ENCODE peak calls at places on chromosomes 16 and 17, in seven cellular contexts. H is transverse colon, F is endothelial cell, M is mucosa of descending colon, A is prostate gland, U is neural progenitor cell, X is left lung. N is an unnamed sample.

GRCh38 chr17:47879028-47879585 is 16.9 kb upstream of the SP2 start:
- DNase-seq in M (no peak), H (no peak), F (no peak), U (no peak), X (no peak), A (no peak), N (no peak)

GRCh38 chr17:69414408-69415274 is at the start of gene MAP2K6:
- DNase-seq in U (peak; percentile 91), F (peak; percentile 71), H (peak; percentile 89), A (peak; percentile 75), X (peak; percentile 86), M (peak; percentile 89), N (no peak)

GRCh38 chr17:49553676-49554335 is 21.9 kb upstream of the NXPH3 start:
- DNase-seq in F (no peak), X (no peak), M (no peak), A (no peak), H (no peak), U (peak; percentile 1), N (no peak)

GRCh38 chr17:66834919-66835454 is at the start of gene CACNG5:
- DNase-seq in F (peak; percentile 30), M (no peak), A (no peak), U (peak; percentile 45), X (no peak), H (no peak), N (no peak)

GRCh38 chr17:9016941-9017552 is 4.3 kb upstream of the NTN1 start:
- DNase-seq in M (no peak), H (no peak), A (no peak), U (no peak), F (no peak), X (no peak), N (no peak)

GRCh38 chr16:27314161-27314723 is 468 bp downstream of the IL4R start:
- DNase-seq in X (peak; percentile 65), M (peak; percentile 70), U (no peak), H (peak; percentile 70), A (no peak), F (peak; percentile 15), N (peak; percentile 83)

GRCh38 chr16:25691519-25692091 is at the start of gene HS3ST4:
- DNase-seq in A (no peak), U (peak; percentile 88), F (peak; percentile 38), H (no peak), X (no peak), M (no peak), N (no peak)

GRCh38 chr17:75406222-75406615 is 741 bp upstream of the GRB2 start:
- DNase-seq in A (no peak), M (no peak), F (no peak), U (peak; percentile 28), X (no peak), H (no peak), N (no peak)

DNA sequence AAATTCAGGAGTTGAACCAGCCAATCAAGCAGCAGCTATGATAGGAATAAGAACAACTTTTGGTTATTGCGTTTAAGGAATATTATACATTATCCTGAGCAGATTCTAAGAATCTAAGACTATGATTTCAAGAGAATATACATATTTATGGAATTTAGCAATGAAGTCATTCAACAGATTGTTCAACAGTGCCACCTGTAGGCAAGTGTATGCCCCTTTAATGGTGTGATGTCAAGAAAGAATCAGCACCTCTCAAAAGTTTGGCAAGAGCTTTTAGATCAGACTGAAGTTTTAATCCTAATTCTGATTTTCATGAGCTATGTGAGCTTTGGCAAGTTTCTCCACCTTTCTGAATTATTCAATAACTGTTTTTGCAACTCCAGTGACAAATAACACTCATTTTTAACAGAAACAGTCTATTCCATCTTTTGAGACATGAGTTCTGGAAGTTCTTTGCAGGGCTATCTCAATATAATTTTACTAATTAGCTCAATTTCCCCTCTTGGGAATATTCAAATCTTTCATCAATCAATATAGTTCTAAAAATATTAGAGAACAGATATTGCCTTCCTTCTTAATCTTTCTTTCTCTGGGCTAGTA is 474.3 kb upstream of the TOM1L1 start:
- DNase-seq in U (peak; percentile 53), M (no peak), X (no peak), F (no peak), A (no peak), H (no peak), N (no peak)
- TF ChIP-seq CTCF in U (peak; percentile 75), M (no peak), X (no peak), F (peak; percentile 18), A (no peak), H (no peak), N (peak; percentile 60)

GRCh38 chr17:73941919-73942530 is 261.5 kb upstream of the RPL38 start:
- DNase-seq in A (no peak), M (no peak), H (no peak), U (no peak), X (no peak), F (no peak), N (peak; percentile 51)

GRCh38 chr17:73947281-73947975 is 256.1 kb upstream of the RPL38 start:
- DNase-seq in M (no peak), A (no peak), X (no peak), F (no peak), U (no peak), H (no peak), N (no peak)

GRCh38 chr17:73943416-73943770 is 260.1 kb upstream of the RPL38 start:
- DNase-seq in M (no peak), U (no peak), X (no peak), H (no peak), F (no peak), A (no peak), N (no peak)

GRCh38 chr17:73942668-73943415 is 260.6 kb upstream of the RPL38 start:
- DNase-seq in X (no peak), F (no peak), H (no peak), A (no peak), M (no peak), U (no peak), N (no peak)

GRCh38 chr17:73944366-73944765 is 259.1 kb upstream of the RPL38 start:
- DNase-seq in A (no peak), U (no peak), M (no peak), X (no peak), H (no peak), F (no peak), N (no peak)
- TF ChIP-seq CTCF in A (no peak), U (no peak), M (no peak), X (no peak), H (no peak), F (no peak), N (no peak)

GRCh38 chr17:45131294-45131615 is 1.1 kb downstream of the PLCD3 start:
- DNase-seq in M (no peak), X (no peak), U (no peak), H (no peak), A (no peak), F (no peak), N (no peak)
- TF ChIP-seq CTCF in M (no peak), X (no peak), U (no peak), H (no peak), A (no peak), F (no peak), N (no peak)

GRCh38 chr17:72344613-72345012 is 223.8 kb downstream of the SOX9 start:
- DNase-seq in F (no peak), H (no peak), U (no peak), M (no peak), A (no peak), X (no peak), N (no peak)

GRCh38 chr17:72346306-72346705 is 225.5 kb downstream of the SOX9 start:
- DNase-seq in H (no peak), X (no peak), U (no peak), A (no peak), M (no peak), F (no peak), N (no peak)

GRCh38 chr17:72343911-72344310 is 223.1 kb downstream of the SOX9 start:
- DNase-seq in H (no peak), U (no peak), F (no peak), A (no peak), X (no peak), M (no peak), N (no peak)

GRCh38 chr17:72345083-72345482 is 224.3 kb downstream of the SOX9 start:
- DNase-seq in M (no peak), A (no peak), U (no peak), X (no peak), F (no peak), H (no peak), N (no peak)

DNA sequence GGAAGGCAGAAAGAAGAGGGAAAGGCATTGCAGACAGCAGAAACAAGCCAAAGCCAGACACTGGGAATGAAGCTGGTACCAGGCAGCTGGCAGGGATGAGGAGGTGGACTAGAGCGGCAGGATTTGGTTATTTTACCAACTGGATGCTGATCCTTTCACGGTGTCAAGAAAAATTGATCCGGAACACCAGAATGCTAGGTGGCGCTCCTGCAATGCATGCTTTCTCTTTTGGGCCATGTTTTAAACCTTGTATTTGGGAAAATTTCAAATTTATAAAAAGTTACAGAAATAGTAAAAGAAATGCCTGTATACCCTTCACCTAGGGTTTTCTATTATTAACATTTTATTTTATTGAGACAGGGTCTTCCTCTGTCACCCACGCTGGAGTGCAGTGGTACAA is 224.7 kb downstream of the SOX9 start:
- DNase-seq in H (no peak), X (no peak), U (no peak), M (no peak), F (no peak), A (no peak), N (no peak)
- TF ChIP-seq CTCF in H (no peak), X (no peak), U (no peak), M (no peak), F (no peak), A (no peak), N (peak; percentile 16)